ENCODE peak calls at places on chromosomes 2 and 18, in nine cellular contexts. H is SK-N-SH, Q is breast epithelium, Z is sigmoid colon, K is spleen, T is K562, X is H1, D is endothelial cell of umbilical vein, C is transverse colon. N is an unnamed sample.
A peak's percentile ranks its signal among the peaks of the same experiment; 100 is the strongest.

GRCh38 chr2:241935314-241935713 is 65.8 kb downstream of the RTP5 start:
- DNase-seq in H (no peak), Q (no peak), Z (no peak), K (no peak), T (peak; percentile 2), X (no peak), D (no peak), C (no peak), N (no peak)

GRCh38 chr2:107168141-107168540 is 282.2 kb upstream of the ST6GAL2 start:
- DNase-seq in H (no peak), Q (no peak), Z (no peak), K (no peak), T (no peak), X (no peak), D (no peak), C (no peak), N (no peak)

GRCh38 chr2:181752301-181752700 is 72.0 kb upstream of the NEUROD1 start:
- DNase-seq in H (no peak), Q (no peak), Z (no peak), K (no peak), T (no peak), X (no peak), D (peak; percentile 17), C (no peak), N (no peak)

GRCh38 chr2:102770506-102770905 is 8.7 kb downstream of the TMEM182 start:
- DNase-seq in H (no peak), Q (no peak), Z (no peak), K (no peak), T (no peak), X (no peak), D (no peak), C (no peak), N (no peak)

GRCh38 chr2:100924520-100925451 is 77.3 kb upstream of the RPL31 start:
- DNase-seq in H (no peak), Q (no peak), Z (no peak), K (no peak), T (peak; percentile 26), X (no peak), D (peak; percentile 99), C (peak; percentile 28), N (no peak)

GRCh38 chr2:122864728-122865127 is 1109.3 kb downstream of the TSN start:
- DNase-seq in H (no peak), Q (no peak), Z (no peak), K (no peak), T (no peak), X (no peak), D (no peak), C (no peak), N (no peak)

GRCh38 chr2:150063950-150064549 is 423.4 kb downstream of the RND3 start:
- DNase-seq in H (peak; percentile 14), Q (no peak), Z (no peak), K (no peak), T (no peak), X (peak; percentile 46), D (no peak), C (no peak), N (no peak)

GRCh38 chr2:212005077-212005671 is 533.4 kb downstream of the ERBB4 start:
- DNase-seq in H (peak; percentile 37), Q (no peak), Z (no peak), K (no peak), T (peak; percentile 1), X (peak; percentile 5), D (peak; percentile 67), C (no peak), N (no peak)

GRCh38 chr18:44521673-44522032 is 159.0 kb upstream of the SETBP1 start:
- DNase-seq in H (no peak), Q (no peak), Z (no peak), K (no peak), T (no peak), X (no peak), D (no peak), C (no peak), N (no peak)

GRCh38 chr2:118492335-118492734 is 355.1 kb downstream of the EN1 start:
- DNase-seq in H (no peak), Q (no peak), Z (no peak), K (no peak), T (no peak), X (no peak), D (peak; percentile 5), C (no peak), N (no peak)

GRCh38 chr18:39460136-39460535 is 1894.5 kb upstream of the CELF4 start:
- DNase-seq in H (no peak), Q (no peak), Z (no peak), K (no peak), T (no peak), X (no peak), D (no peak), C (no peak), N (no peak)

GRCh38 chr2:182895798-182896197 is 29.4 kb upstream of the FRZB start:
- DNase-seq in H (no peak), Q (no peak), Z (no peak), K (no peak), T (no peak), X (no peak), D (no peak), C (no peak), N (no peak)

GRCh38 chr2:195706161-195706900 is 49.3 kb downstream of the SLC39A10 start:
- DNase-seq in H (no peak), Q (no peak), Z (no peak), K (no peak), T (no peak), X (no peak), D (no peak), C (no peak), N (no peak)

GRCh38 chr2:8103085-8103708 is 578.7 kb upstream of the ID2 start:
- DNase-seq in H (no peak), Q (no peak), Z (no peak), K (no peak), T (no peak), X (no peak), D (no peak), C (no peak), N (no peak)

GRCh38 chr2:207515671-207516070 is 14.1 kb upstream of the CREB1 start:
- DNase-seq in H (no peak), Q (no peak), Z (no peak), K (no peak), T (no peak), X (no peak), D (no peak), C (no peak), N (no peak)

GRCh38 chr2:239321596-239322413 is 79.0 kb downstream of the HDAC4 start:
- DNase-seq in H (peak; percentile 9), Q (no peak), Z (no peak), K (peak; percentile 64), T (peak; percentile 26), X (no peak), D (no peak), C (no peak), N (no peak)

GRCh38 chr2:217711236-217711635 is 291.6 kb downstream of the TNS1 start:
- DNase-seq in H (no peak), Q (no peak), Z (no peak), K (no peak), T (no peak), X (no peak), D (no peak), C (no peak), N (no peak)

GRCh38 chr2:112085382-112085730 is 30.3 kb downstream of the TMEM87B start:
- DNase-seq in H (no peak), Q (no peak), Z (no peak), K (no peak), T (no peak), X (no peak), D (no peak), C (no peak), N (no peak)

GRCh38 chr18:36409779-36410178 is 112.3 kb downstream of the FHOD3 start:
- DNase-seq in H (no peak), Q (no peak), Z (no peak), K (no peak), T (no peak), X (no peak), D (no peak), C (no peak), N (no peak)

GRCh38 chr2:150255528-150255927 is 231.9 kb downstream of the RND3 start:
- DNase-seq in H (no peak), Q (no peak), Z (no peak), K (no peak), T (no peak), X (no peak), D (peak; percentile 49), C (no peak), N (no peak)

GRCh38 chr2:235977445-235977844 is 190.7 kb downstream of the GBX2 start:
- DNase-seq in H (no peak), Q (no peak), Z (no peak), K (no peak), T (no peak), X (no peak), D (no peak), C (no peak), N (no peak)

GRCh38 chr18:13377496-13377895 is 158.9 kb downstream of the LDLRAD4 start:
- DNase-seq in H (no peak), Q (no peak), Z (peak; percentile 61), K (no peak), T (no peak), X (no peak), D (no peak), C (no peak), N (no peak)

GRCh38 chr2:179741317-179741716 is 120.1 kb downstream of the ZNF385B start:
- DNase-seq in H (no peak), Q (no peak), Z (no peak), K (no peak), T (no peak), X (no peak), D (no peak), C (no peak), N (no peak)
- TF ChIP-seq POLR2AphosphoS5 in H (no peak), Q (no peak), Z (peak; percentile 67), K (no peak), T (no peak), X (no peak), D (no peak), C (no peak), N (no peak)

GRCh38 chr2:162155093-162155492 is 3.0 kb upstream of the GCG start:
- DNase-seq in H (no peak), Q (no peak), Z (no peak), K (no peak), T (no peak), X (no peak), D (no peak), C (no peak), N (no peak)
- TF ChIP-seq CTCF in H (peak; percentile 25), Q (no peak), Z (no peak), K (no peak), T (no peak), X (peak; percentile 34), D (no peak), C (no peak), N (no peak)

DNA sequence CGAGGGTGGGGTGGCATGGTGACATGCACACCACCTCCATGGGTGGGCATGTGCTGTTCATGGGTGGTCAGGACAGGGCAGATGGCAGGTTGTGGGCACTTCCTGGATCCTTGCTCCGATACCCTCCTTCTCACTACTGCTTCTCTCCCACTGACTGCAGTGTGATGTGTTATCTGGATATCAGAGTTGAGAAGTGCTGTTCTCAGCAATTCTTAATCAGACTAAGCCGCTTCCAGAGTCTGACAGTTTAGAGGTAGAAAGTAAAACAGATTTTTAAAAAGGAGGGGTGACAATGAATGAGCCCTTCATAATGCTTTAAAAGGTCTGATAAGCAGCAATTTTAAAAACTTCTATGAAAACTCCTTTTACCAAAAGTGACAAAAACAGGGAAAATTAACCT is 33.9 kb downstream of the SIGLEC15 start:
- DNase-seq in H (no peak), Q (no peak), Z (no peak), K (no peak), T (no peak), X (no peak), D (no peak), C (no peak), N (no peak)
- H3K36me3 ChIP-seq in H (peaks cover 85% of the 10 kb centered on the region), Q (peaks cover under 1% of the 10 kb centered on the region), Z (peaks cover 27% of the 10 kb centered on the region), K (peaks cover 69% of the 10 kb centered on the region), T (peaks cover 43% of the 10 kb centered on the region), X (peaks cover 9% of the 10 kb centered on the region), D (peaks cover 4% of the 10 kb centered on the region), C (peaks cover 53% of the 10 kb centered on the region), N (peaks cover 4% of the 10 kb centered on the region)

GRCh38 chr2:135530313-135531230 is at the start of gene ZRANB3:
- DNase-seq in H (peak; percentile 78), Q (peak; percentile 95), Z (peak; percentile 98), K (peak; percentile 96), T (peak; percentile 97), X (peak; percentile 92), D (peak; percentile 98), C (peak; percentile 96), N (peak; percentile 97)
- TF ChIP-seq POLR2AphosphoS5 in H (peak; percentile 61), Q (peak; percentile 16), Z (peak; percentile 35), K (peak; percentile 65), T (peak; percentile 71), X (peak; percentile 87), D (no peak), C (no peak), N (peak; percentile 64)